ENCODE peak calls at places on chromosomes 11 and 22, in eight cellular contexts. P is MM.1S; V is right lobe of liver; T is suprapubic skin; U is brain microvascular endothelial cell; R is spleen; W is NCI-H2171; D is stimulated activated CD4-positive, alpha-beta T cell treated with anti-CD3 and anti-CD28 coated beads, Interleukin-1b, Interleukin-23, amount 100 ng/mL, for 1 hour. N is an unnamed sample.

GRCh38 chr11:3058753-3059664 is 1.8 kb upstream of the CARS1 start:
- DNase-seq in U (peak), P (no peak), R (no peak), V (no peak), W (no peak), T (no peak), D (no peak), N (peak)

GRCh38 chr11:96109265-96110030 is 185.5 kb upstream of the MTMR2 start:
- DNase-seq in D (no peak), R (no peak), U (no peak), P (no peak), V (no peak), W (no peak), T (no peak), N (no peak)

GRCh38 chr11:1202154-1202775 is 20.6 kb upstream of the MUC5B start:
- DNase-seq in W (no peak), V (peak), T (peak), U (no peak), R (peak), D (no peak), P (no peak), N (peak)

GRCh38 chr11:16956538-16957153 is 57.6 kb downstream of the PLEKHA7 start:
- DNase-seq in V (no peak), T (no peak), W (no peak), D (no peak), P (no peak), R (no peak), U (no peak), N (no peak)

GRCh38 chr11:88327462-88328143 is 9.9 kb downstream of the CTSC start:
- DNase-seq in V (no peak), U (no peak), R (no peak), D (no peak), W (no peak), P (no peak), T (no peak), N (no peak)

GRCh38 chr11:40280161-40281054 is 1179.0 kb downstream of the LRRC4C start:
- DNase-seq in R (no peak), D (no peak), T (no peak), P (no peak), U (no peak), V (no peak), W (no peak), N (no peak)

GRCh38 chr22:26687439-26687838 is 30.1 kb downstream of the MIAT start:
- DNase-seq in D (no peak), T (no peak), P (no peak), U (no peak), V (no peak), W (no peak), R (no peak), N (no peak)

GRCh38 chr22:31814942-31815341 is 61.1 kb downstream of the DEPDC5 start:
- DNase-seq in D (no peak), U (no peak), V (peak), T (no peak), P (no peak), R (no peak), W (no peak), N (no peak)

GRCh38 chr22:41598891-41599635 is 9.4 kb upstream of the PMM1 start:
- DNase-seq in V (no peak), R (peak), W (no peak), T (no peak), P (no peak), U (no peak), D (no peak), N (no peak)

GRCh38 chr11:19259487-19260345 is 19.0 kb upstream of the E2F8 start:
- DNase-seq in P (peak), R (peak), U (peak), V (peak), T (peak), W (no peak), D (peak), N (peak)

GRCh38 chr11:3109921-3110706 is 52.9 kb upstream of the CARS1 start:
- DNase-seq in R (peak), W (no peak), P (peak), V (peak), T (peak), U (no peak), D (no peak), N (peak)

GRCh38 chr11:71462726-71463125 is 9.7 kb downstream of the NADSYN1 start:
- DNase-seq in W (no peak), V (no peak), D (no peak), P (no peak), U (no peak), T (no peak), R (peak), N (no peak)

GRCh38 chr22:47439643-47440265 is 677.3 kb downstream of the TBC1D22A start:
- DNase-seq in W (no peak), R (no peak), D (no peak), V (no peak), P (no peak), U (no peak), T (no peak), N (no peak)

GRCh38 chr11:124656759-124657627 is 16.5 kb downstream of the SIAE start:
- DNase-seq in R (no peak), V (no peak), U (peak), P (no peak), T (no peak), W (peak), D (no peak), N (no peak)

GRCh38 chr11:68601147-68601546 is 83.2 kb upstream of the GAL start:
- DNase-seq in T (no peak), V (no peak), R (no peak), U (no peak), W (no peak), D (no peak), P (no peak), N (no peak)

GRCh38 chr22:35043251-35043931 is 22.6 kb upstream of the ISX start:
- DNase-seq in T (no peak), W (no peak), R (no peak), P (peak), U (no peak), D (no peak), V (no peak), N (peak)

GRCh38 chr11:923691-924405 is 1.8 kb upstream of the AP2A2 start:
- DNase-seq in P (no peak), V (no peak), W (no peak), R (no peak), D (no peak), T (no peak), U (no peak), N (no peak)

GRCh38 chr11:66118847-66119246 is 48.8 kb downstream of the PACS1 start:
- DNase-seq in D (no peak), U (no peak), T (no peak), W (no peak), P (no peak), R (no peak), V (no peak), N (no peak)

GRCh38 chr11:130144129-130144528 is 15.5 kb upstream of the ST14 start:
- DNase-seq in R (no peak), U (no peak), W (no peak), P (no peak), D (no peak), V (peak), T (no peak), N (no peak)

GRCh38 chr11:20088368-20089260 is 71.7 kb downstream of the DBX1 start:
- DNase-seq in T (no peak), U (no peak), R (no peak), V (no peak), D (no peak), W (no peak), P (peak), N (no peak)

GRCh38 chr22:23110190-23110921 is 31.4 kb downstream of the RSPH14 start:
- DNase-seq in R (no peak), D (no peak), P (no peak), T (no peak), W (no peak), U (no peak), V (no peak), N (peak)

GRCh38 chr11:119850822-119851409 is 121.9 kb upstream of the NECTIN1 start:
- DNase-seq in U (no peak), T (no peak), D (no peak), W (no peak), P (no peak), V (no peak), R (no peak), N (no peak)

GRCh38 chr22:39664485-39665200 is 94.1 kb downstream of the CACNA1I start:
- DNase-seq in P (no peak), R (no peak), T (no peak), D (peak), V (no peak), U (no peak), W (no peak), N (no peak)

GRCh38 chr11:1819115-1819514 is 15.7 kb upstream of the SYT8 start:
- DNase-seq in D (no peak), T (no peak), V (no peak), U (no peak), P (no peak), W (no peak), R (no peak), N (no peak)

GRCh38 chr11:62176766-62177165 is 13.2 kb upstream of the SCGB1D1 start:
- DNase-seq in P (no peak), V (no peak), R (no peak), T (no peak), D (no peak), W (no peak), U (no peak), N (no peak)

GRCh38 chr11:2719831-2720603 is 20.2 kb upstream of the KCNQ1OT1 start:
- DNase-seq in D (no peak), V (no peak), P (no peak), R (no peak), U (no peak), T (no peak), W (no peak), N (no peak)

GRCh38 chr11:12053606-12054361 is 45.4 kb upstream of the DKK3 start:
- DNase-seq in V (peak), R (no peak), P (no peak), W (no peak), T (peak), D (no peak), U (no peak), N (no peak)

GRCh38 chr11:120608760-120609211 is 97.2 kb downstream of the GRIK4 start:
- DNase-seq in R (no peak), D (no peak), U (no peak), P (no peak), T (no peak), V (no peak), W (no peak), N (no peak)

GRCh38 chr11:75811485-75811884 is 3.5 kb upstream of the UVRAG start:
- DNase-seq in U (no peak), W (no peak), T (no peak), P (no peak), D (no peak), R (no peak), V (no peak), N (no peak)

GRCh38 chr11:19680824-19681368 is 31.7 kb upstream of the NAV2 start:
- DNase-seq in R (no peak), U (no peak), T (no peak), V (no peak), W (no peak), D (no peak), P (no peak), N (no peak)

N was measured in NAMALWA.